ENCODE peak calls at places on chromosomes 13 and 19, in four cellular contexts. C, Q, H and A are unnamed samples.

GRCh38 chr13:87884874-87885273 is 213.7 kb downstream of the SLITRK5 start:
- DNase-seq in H (peak), C (peak), Q (peak), A (peak)

GRCh38 chr13:50357586-50358118 is 342.4 kb downstream of the KCNRG start:
- DNase-seq in C (no peak), Q (no peak), H (no peak), A (peak)

GRCh38 chr19:46955114-46955812 is 64.4 kb upstream of the NPAS1 start:
- DNase-seq in Q (no peak), C (no peak), H (no peak), A (peak)

GRCh38 chr13:98189841-98190505 is 12.9 kb upstream of the RNF113B start:
- DNase-seq in Q (no peak), C (no peak), H (no peak), A (no peak)

GRCh38 chr13:108968566-108968965 is 339.2 kb downstream of the MYO16 start:
- DNase-seq in C (no peak), H (no peak), Q (no peak), A (no peak)

GRCh38 chr13:21675095-21676007 is 4.5 kb downstream of the FGF9 start:
- DNase-seq in C (peak), Q (peak), H (no peak), A (no peak)

GRCh38 chr19:18294467-18294864 is 13.0 kb upstream of the JUND start:
- DNase-seq in Q (no peak), H (no peak), C (peak), A (no peak)

GRCh38 chr13:110548891-110549794 is 12.4 kb downstream of the RAB20 start:
- DNase-seq in H (no peak), C (peak), Q (no peak), A (no peak)

GRCh38 chr13:23450340-23451046 is 17.0 kb upstream of the SACS start:
- DNase-seq in C (no peak), Q (no peak), H (no peak), A (no peak)

GRCh38 chr19:1592023-1592754 is 476 bp downstream of the MBD3 start:
- DNase-seq in C (peak), Q (peak), H (peak), A (peak)

GRCh38 chr13:77362166-77362565 is 35.3 kb upstream of the MYCBP2 start:
- DNase-seq in H (no peak), Q (no peak), C (no peak), A (no peak)

GRCh38 chr19:6730153-6730804 is 7.1 kb downstream of the GPR108 start:
- DNase-seq in Q (no peak), H (peak), C (peak), A (no peak)

GRCh38 chr19:52638601-52639000 is 446 bp upstream of the ZNF83 start:
- DNase-seq in C (peak), Q (no peak), H (no peak), A (peak)

GRCh38 chr13:28723806-28724205 is 5.0 kb upstream of the SLC46A3 start:
- DNase-seq in Q (no peak), C (no peak), H (no peak), A (no peak)

GRCh38 chr13:77337159-77337558 is 10.3 kb upstream of the MYCBP2 start:
- DNase-seq in Q (no peak), C (no peak), H (no peak), A (no peak)

GRCh38 chr19:19064811-19065745 is 1.3 kb downstream of the SLC25A42 start:
- DNase-seq in Q (no peak), C (no peak), H (no peak), A (no peak)

GRCh38 chr19:42117076-42117475 is 15.2 kb downstream of the POU2F2 start:
- DNase-seq in C (no peak), Q (no peak), H (no peak), A (no peak)

GRCh38 chr19:20661150-20661819 is at the start of gene ZNF626:
- DNase-seq in Q (peak), C (peak), H (peak), A (peak)

GRCh38 chr13:90201198-90201597 is 1146.3 kb upstream of the MIR17HG start:
- DNase-seq in C (no peak), H (no peak), Q (no peak), A (no peak)

GRCh38 chr13:44470623-44471562 is 97.3 kb downstream of the SERP2 start:
- DNase-seq in Q (no peak), C (peak), H (no peak), A (peak)

GRCh38 chr13:40986328-40986856 is 32.7 kb downstream of the ELF1 start:
- DNase-seq in Q (no peak), C (no peak), H (no peak), A (peak)

GRCh38 chr13:112729408-112729807 is 39.6 kb downstream of the ATP11A start:
- DNase-seq in C (peak), Q (no peak), H (no peak), A (no peak)

GRCh38 chr13:19596960-19597361 is 35.6 kb upstream of the TPTE2 start:
- DNase-seq in H (no peak), C (no peak), Q (no peak), A (peak)

GRCh38 chr13:109657395-109657794 is 129.0 kb downstream of the IRS2 start:
- DNase-seq in C (no peak), H (no peak), Q (no peak), A (no peak)

GRCh38 chr19:53131085-53131484 is 1.6 kb downstream of the ZNF415 start:
- DNase-seq in Q (no peak), H (no peak), C (peak), A (no peak)

DNA sequence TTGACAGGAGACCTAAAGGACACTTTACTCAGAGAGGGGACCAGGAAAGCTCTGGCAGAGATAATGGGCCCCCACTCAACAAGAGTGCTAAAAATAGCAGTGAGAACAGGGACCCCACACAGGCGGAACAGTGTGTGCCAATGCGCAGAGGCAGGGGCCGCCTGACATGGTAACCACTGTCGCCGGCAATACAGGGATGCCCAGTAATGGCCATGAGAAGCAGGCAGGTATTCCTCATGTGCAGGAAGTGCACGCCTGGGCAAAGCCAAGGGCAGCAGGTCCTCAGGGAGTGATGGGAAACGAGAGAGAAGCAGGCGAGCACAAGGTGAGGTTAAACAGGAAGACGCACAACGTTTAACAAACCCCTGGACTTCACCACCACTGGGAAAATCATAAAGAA is 757.1 kb downstream of the LIG4 start:
- DNase-seq in Q (no peak), H (no peak), C (no peak), A (no peak)
- H2BK15ac ChIP-seq in Q (no peak), H (no peak), C (no peak), A (no peak)

DNA sequence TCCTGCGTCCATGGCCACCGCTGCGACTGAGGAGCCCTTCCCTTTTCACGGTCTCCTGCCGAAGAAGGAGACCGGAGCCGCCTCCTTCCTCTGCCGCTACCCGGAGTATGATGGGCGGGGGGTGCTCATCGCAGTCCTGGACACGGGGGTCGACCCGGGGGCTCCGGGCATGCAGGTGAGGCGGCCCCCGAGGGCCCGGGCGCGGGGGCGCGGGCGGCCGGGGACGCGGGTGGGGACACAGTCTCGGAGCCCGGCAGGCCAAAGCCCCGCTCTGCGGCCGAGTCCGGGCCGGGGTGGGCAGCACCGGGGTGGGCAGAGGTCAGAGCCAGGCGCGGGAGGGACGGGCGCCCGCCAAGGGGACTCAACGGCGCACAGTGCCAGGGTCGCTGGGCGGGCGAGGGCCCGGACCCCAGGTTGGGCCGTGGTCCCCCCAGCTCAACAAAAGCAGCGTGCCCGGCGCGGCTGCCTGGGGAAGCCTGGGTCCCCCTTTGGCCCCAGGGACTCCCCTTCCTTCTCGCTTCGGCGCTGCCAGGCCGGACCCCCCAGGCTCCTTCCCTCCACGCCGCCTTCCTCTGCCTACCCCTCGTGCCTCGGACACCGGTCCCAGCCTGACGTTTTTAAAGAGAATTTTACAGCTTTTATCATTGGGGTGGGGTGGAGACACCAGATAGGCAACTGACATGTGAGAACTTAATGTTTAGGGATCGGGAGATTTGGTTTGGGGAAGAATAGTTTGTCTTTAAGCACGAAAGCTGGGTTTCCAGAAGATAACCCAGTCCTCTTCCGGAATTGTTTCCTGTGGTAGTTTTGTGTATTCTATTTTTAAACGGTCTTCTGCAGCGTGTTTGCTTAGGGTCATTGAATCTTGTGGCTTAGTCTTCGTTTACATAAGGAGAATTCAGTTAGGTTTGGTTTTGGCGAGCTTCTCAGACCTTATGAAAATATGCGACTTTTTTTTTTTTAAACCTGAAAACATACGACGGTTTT is 536 bp downstream of the TPP2 start:
- DNase-seq in Q (peak), H (no peak), C (peak), A (peak)
- H2BK15ac ChIP-seq in Q (no peak), H (no peak), C (no peak), A (no peak)

DNA sequence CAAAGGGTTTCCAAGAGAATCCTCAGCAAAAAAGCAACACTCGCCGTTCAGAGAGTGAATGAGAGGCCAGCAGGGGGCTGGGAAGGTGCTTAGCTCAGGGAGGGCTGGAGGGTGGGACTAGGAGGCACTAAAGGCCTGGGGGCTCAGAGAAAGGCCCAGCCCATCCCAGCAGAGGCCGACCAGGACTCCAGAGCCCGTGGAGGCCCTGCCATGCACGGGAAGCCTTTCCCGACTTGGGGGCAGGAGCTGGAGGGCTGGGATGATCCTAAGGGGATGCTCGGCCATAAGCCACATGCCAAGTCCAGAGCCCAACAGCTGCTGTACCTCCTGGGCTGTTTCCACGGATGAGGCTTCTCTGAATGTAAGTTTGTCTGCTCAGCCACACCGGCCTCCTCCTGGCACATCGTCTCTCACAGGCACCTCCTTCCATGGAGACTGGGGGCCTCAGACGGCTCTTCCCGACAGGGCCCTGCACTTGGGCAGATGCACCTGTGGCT is 19.5 kb downstream of the RASA3 start:
- DNase-seq in H (no peak), Q (no peak), C (peak), A (no peak)
- H2BK15ac ChIP-seq in H (no peak), Q (peak), C (no peak), A (peak)

DNA sequence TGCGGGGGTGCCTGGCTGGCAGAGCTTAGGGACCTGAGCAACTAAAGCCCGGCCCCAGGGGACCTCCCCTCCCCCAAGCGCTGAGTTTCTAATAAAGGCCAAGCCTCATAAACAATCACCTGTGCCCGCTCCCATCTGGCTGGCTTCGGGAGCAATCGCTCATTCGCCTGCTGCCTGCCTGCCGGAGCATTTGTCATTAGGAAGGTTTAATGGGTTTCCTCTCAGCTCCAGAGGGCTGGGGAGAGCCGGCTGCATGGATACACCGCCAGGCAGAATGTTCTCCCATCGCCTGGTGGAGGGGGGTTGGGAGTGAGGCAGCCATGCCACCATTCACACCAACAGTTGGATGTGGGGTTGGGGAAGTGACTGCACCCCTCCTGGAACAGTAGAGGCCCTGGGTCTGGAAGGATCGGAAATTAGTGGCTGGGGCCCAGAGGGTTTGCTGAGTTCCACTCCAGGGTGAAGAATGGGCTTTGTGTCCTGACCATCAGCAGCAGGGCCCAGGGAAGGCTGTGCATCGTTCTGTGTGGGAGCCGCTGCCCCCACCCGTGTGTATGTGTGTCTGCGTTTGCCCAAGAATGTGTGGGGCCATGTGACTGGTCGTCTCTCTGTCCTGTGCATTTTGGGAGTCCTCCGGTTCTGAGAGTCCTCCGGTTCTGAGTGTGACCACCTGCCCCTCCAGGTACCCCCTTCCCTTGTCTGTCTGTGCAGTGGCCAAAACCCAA is 15.3 kb downstream of the PIN1 start:
- DNase-seq in C (no peak), Q (no peak), H (no peak), A (no peak)
- H2BK15ac ChIP-seq in C (no peak), Q (no peak), H (no peak), A (no peak)

DNA sequence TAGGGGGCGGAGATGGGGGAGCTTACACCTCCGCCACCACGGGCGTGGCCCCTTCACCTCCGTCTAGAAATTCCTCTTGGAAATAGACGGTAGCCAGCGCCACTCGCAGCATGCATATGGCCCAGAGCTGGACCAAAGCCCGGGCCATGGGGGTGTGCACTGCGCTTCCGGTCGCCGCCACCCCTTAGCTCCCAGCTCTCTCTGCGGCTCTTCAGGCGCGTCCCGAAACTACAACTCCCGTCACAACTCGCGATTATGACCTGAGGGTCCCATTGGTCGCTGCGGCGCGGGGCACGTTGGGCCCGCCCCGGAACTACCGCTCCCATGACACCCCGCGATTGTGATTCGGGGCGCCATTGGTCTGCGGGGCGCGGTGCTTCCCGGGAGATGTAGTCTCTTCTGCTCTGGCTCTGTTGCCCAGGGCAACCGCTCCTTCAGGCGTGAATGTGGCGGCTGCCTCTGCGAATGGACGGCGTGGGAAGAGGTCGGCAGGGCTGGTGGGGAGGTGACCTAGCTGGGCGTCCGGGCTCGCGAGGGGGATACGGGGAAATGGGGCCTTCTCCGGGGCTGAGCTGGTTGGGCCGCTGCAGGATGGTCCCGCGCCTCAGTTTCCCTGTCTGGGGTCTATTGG is at the start of the genes C19orf44 and CALR3:
- DNase-seq in C (peak), H (peak), Q (peak), A (peak)
- H2BK15ac ChIP-seq in C (no peak), H (no peak), Q (no peak), A (peak)

GRCh38 chr19:516884-517424 is 9.7 kb downstream of the TPGS1 start:
- DNase-seq in C (peak), Q (no peak), H (no peak), A (no peak)

GRCh38 chr19:518292-519231 is 11.3 kb downstream of the TPGS1 start:
- DNase-seq in H (no peak), C (peak), Q (peak), A (peak)

GRCh38 chr19:514166-514663 is 6.9 kb downstream of the TPGS1 start:
- DNase-seq in C (no peak), Q (no peak), H (no peak), A (no peak)

GRCh38 chr19:519449-519865 is 12.1 kb upstream of the CDC34 start:
- DNase-seq in Q (no peak), H (no peak), C (no peak), A (no peak)

GRCh38 chr19:517721-518136 is 10.4 kb downstream of the TPGS1 start:
- DNase-seq in Q (no peak), H (no peak), C (no peak), A (no peak)
- H2BK15ac ChIP-seq in Q (no peak), H (no peak), C (no peak), A (no peak)

GRCh38 chr13:52447815-52448552 is 2.5 kb downstream of the VPS36 start:
- DNase-seq in C (peak), H (no peak), Q (no peak), A (no peak)

GRCh38 chr13:52450793-52451116 is 321 bp upstream of the VPS36 start:
- DNase-seq in Q (no peak), C (no peak), H (no peak), A (no peak)

GRCh38 chr13:52449323-52450011 is 967 bp downstream of the VPS36 start:
- DNase-seq in H (no peak), C (peak), Q (no peak), A (no peak)

GRCh38 chr13:52452470-52452869 is 2.0 kb upstream of the VPS36 start:
- DNase-seq in Q (no peak), C (no peak), H (no peak), A (no peak)

DNA sequence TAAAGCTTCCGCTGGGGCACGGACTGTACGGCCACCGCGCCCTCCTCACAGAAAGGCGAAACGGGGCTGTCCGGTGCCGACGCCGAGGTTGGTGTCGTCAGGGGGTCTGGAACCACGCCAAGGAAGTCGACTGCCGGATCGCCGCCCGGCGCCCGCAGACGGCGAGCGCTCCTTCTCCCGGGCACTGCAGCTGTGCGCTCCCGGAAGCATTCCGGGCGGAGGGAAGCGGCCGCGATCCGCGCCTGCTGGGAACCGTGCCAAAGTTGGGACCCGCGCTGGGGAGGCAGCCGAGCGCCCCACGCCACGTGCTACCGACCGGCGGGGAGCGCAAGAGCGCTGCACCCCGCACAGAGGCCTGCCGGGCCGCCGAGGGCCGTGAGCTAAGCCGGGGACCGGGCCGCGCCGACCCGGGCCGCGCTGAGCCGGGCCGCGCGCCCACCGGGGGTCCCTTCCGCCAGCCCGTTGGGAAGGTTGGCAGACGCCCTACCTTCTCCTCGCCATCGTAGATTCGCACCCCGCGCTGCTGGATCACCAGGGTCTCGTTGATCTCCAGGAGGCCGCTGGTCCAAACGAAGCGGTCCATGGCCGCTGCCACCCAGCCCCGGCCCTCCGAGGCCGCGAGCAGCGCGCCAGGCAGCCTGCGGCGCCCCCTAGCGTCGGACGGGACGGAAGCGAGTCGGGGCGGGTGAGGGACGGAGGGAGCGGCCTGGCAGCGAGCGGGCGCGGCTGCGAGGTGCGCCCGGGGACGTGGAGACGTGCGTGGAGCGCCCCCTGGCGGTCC is at the start of gene VPS36:
- DNase-seq in Q (peak), C (peak), H (peak), A (peak)
- H2BK15ac ChIP-seq in Q (peak), C (no peak), H (peak), A (no peak)